ENCODE peak calls at places on chromosomes 1 and 21, in five cellular contexts. K is PC-3; X is tibial artery; S is effector memory CD4-positive, alpha-beta T cell; T is vagina. A is an unnamed sample. For H3K4me1, the result is how much of the 10 kb centered on the place peaks cover.

GRCh38 chr1:209150114-209150513 is 433.4 kb upstream of the CAMK1G start:
- DNase-seq in K (peak), X (no peak), S (no peak), T (no peak), A (no peak)

GRCh38 chr1:6743189-6744101 is 41.8 kb upstream of the CAMTA1 start:
- DNase-seq in K (peak), X (peak), S (no peak), T (no peak), A (peak)

GRCh38 chr21:45532826-45533730 is 9.2 kb downstream of the SLC19A1 start:
- DNase-seq in K (no peak), X (peak), S (no peak), T (no peak), A (no peak)

GRCh38 chr1:38038836-38039235 is 7.8 kb downstream of the POU3F1 start:
- DNase-seq in K (peak), X (no peak), S (no peak), T (no peak), A (no peak)

GRCh38 chr1:151980287-151981177 is 13.1 kb downstream of the S100A10 start:
- DNase-seq in K (peak), X (peak), S (no peak), T (no peak), A (no peak)

GRCh38 chr1:1359668-1360468 is 1.5 kb upstream of the MXRA8 start:
- DNase-seq in K (no peak), X (no peak), S (no peak), T (no peak), A (no peak)

GRCh38 chr1:74857676-74858075 is 124.7 kb downstream of the TYW3 start:
- DNase-seq in K (no peak), X (no peak), S (no peak), T (no peak), A (no peak)

GRCh38 chr21:38831526-38832467 is 26.1 kb downstream of the ETS2 start:
- DNase-seq in K (peak), X (peak), S (peak), T (peak), A (peak)

GRCh38 chr21:38477241-38477640 is 21.0 kb downstream of the ERG start:
- DNase-seq in K (no peak), X (no peak), S (no peak), T (no peak), A (no peak)

GRCh38 chr1:230422221-230422981 is 3.7 kb downstream of the PGBD5 start:
- DNase-seq in K (no peak), X (no peak), S (no peak), T (peak), A (no peak)

GRCh38 chr1:115495603-115496002 is 146.2 kb upstream of the VANGL1 start:
- DNase-seq in K (peak), X (no peak), S (no peak), T (no peak), A (no peak)

GRCh38 chr1:171134194-171134924 is 43.7 kb downstream of the FMO3 start:
- DNase-seq in K (no peak), X (no peak), S (no peak), T (no peak), A (no peak)

GRCh38 chr1:109928591-109929111 is 18.0 kb downstream of the CSF1 start:
- DNase-seq in K (no peak), X (peak), S (no peak), T (peak), A (no peak)

GRCh38 chr1:109927356-109927755 is 16.7 kb downstream of the CSF1 start:
- DNase-seq in K (no peak), X (no peak), S (no peak), T (peak), A (no peak)

GRCh38 chr1:109929170-109929569 is 18.5 kb downstream of the CSF1 start:
- DNase-seq in K (no peak), X (no peak), S (no peak), T (peak), A (no peak)

GRCh38 chr1:109926662-109927300 is 16.1 kb downstream of the CSF1 start:
- DNase-seq in K (peak), X (no peak), S (no peak), T (peak), A (no peak)

GRCh38 chr1:109927908-109928307 is 17.3 kb downstream of the CSF1 start:
- DNase-seq in K (no peak), X (peak), S (no peak), T (peak), A (peak)
- H3K4me1 ChIP-seq in K (under half), X (under half), S (under half), T (half or more), A (under half)

GRCh38 chr21:15183712-15184353 is 119.0 kb upstream of the NRIP1 start:
- DNase-seq in K (no peak), X (no peak), S (no peak), T (no peak), A (no peak)
- H3K4me1 ChIP-seq in K (under half), X (under half), S (under half), T (under half), A (under half)

GRCh38 chr1:88612783-88613182 is 71.3 kb upstream of the PKN2 start:
- DNase-seq in K (peak), X (no peak), S (no peak), T (no peak), A (no peak)

GRCh38 chr1:88608139-88608943 is 75.7 kb upstream of the PKN2 start:
- DNase-seq in K (peak), X (no peak), S (no peak), T (no peak), A (no peak)

GRCh38 chr1:88609051-88609450 is 75.0 kb upstream of the PKN2 start:
- DNase-seq in K (no peak), X (no peak), S (no peak), T (no peak), A (no peak)

GRCh38 chr1:88610687-88611086 is 73.4 kb upstream of the PKN2 start:
- DNase-seq in K (peak), X (no peak), S (no peak), T (no peak), A (no peak)

DNA sequence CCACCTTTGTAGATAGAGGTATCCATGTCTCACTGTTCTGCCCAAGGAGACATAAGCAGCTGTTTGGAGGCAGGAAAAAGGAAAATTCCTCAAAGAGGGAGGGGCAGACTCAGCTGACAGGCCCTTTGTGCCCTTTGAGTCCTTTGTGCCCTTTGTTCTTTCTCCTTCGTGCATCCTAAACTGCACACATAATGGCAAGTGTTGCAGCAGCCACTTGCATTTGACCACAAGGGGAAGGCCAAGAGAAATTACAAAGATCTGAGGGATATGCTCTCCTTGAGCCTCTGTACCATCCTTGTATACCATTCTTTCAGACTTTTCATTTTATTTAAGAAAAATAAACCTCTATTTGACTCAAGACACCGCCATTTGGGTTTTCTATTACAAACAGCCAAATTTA is 71.8 kb upstream of the PKN2 start:
- DNase-seq in K (no peak), X (no peak), S (no peak), T (no peak), A (no peak)
- H3K4me1 ChIP-seq in K (under half), X (under half), S (under half), T (under half), A (under half)

GRCh38 chr1:40161888-40162397 is 756 bp downstream of the RLF start:
- DNase-seq in K (no peak), X (no peak), S (no peak), T (no peak), A (no peak)

GRCh38 chr1:40162791-40163441 is 1.7 kb downstream of the RLF start:
- DNase-seq in K (peak), X (no peak), S (no peak), T (no peak), A (no peak)

GRCh38 chr1:40171036-40171435 is 9.8 kb downstream of the RLF start:
- DNase-seq in K (no peak), X (no peak), S (no peak), T (no peak), A (no peak)

GRCh38 chr1:40167317-40167716 is 6.1 kb downstream of the RLF start:
- DNase-seq in K (no peak), X (no peak), S (no peak), T (no peak), A (no peak)
- H3K4me1 ChIP-seq in K (under half), X (under half), S (under half), T (half or more), A (under half)

GRCh38 chr1:119083479-119083878 is 57.0 kb downstream of the WARS2 start:
- DNase-seq in K (no peak), X (no peak), S (no peak), T (no peak), A (no peak)
- H3K4me1 ChIP-seq in K (under half), X (under half), S (under half), T (under half), A (under half)

DNA sequence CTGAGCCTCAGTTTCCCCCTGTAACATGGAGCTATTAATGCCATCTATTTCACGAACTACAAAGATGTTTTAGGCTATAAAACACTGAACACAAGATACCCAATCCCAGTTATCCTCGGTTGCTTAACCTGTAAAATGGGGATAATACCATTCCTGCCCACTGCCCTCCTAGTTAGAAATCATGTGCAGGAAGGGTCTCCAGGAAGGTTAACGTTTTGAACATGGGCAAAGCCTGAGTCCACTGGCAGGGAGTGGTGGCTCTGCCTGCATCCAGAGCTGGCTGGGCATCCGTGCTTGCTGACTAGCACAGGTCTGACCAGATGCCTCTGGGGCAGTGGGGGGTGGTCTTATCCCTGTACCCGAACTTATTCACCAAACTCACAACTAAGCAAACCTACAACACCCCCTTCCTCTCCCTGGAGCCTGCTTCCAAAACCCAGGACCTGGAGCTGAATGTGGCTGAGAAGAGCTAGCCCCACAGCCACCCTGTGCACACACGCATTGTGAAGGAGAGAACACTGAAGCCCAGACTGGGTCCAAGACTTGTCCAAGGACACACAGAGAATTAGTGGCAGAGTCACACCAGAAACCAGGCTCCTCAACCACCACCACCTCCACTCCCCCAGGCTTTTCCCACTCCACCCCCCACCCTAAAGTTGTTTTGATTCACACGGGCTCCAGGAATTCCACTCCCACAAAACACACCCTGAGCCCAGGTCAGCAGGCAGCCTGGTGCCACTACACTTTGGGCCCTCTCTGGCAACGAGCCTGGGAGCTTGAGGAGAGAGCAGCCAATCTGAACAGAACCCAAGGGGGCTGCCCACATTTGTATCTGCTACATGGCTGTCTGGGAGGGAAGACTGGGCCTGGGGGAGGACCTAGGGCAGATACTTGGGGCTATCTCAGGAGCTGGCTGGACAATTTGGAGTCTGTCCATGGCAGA is 1.6 kb downstream of the E2F2 start:
- DNase-seq in K (peak), X (no peak), S (no peak), T (no peak), A (no peak)
- H3K4me1 ChIP-seq in K (half or more), X (under half), S (half or more), T (half or more), A (under half)

GRCh38 chr1:45957684-45958083 is 154.3 kb downstream of the MAST2 start:
- DNase-seq in K (no peak), X (no peak), S (no peak), T (no peak), A (no peak)

GRCh38 chr1:45960930-45961715 is 157.7 kb downstream of the MAST2 start:
- DNase-seq in K (no peak), X (no peak), S (no peak), T (no peak), A (no peak)

GRCh38 chr1:45953934-45954333 is 150.5 kb downstream of the MAST2 start:
- DNase-seq in K (no peak), X (no peak), S (no peak), T (no peak), A (no peak)

GRCh38 chr1:45954401-45954847 is 151.0 kb downstream of the MAST2 start:
- DNase-seq in K (peak), X (no peak), S (no peak), T (no peak), A (no peak)

GRCh38 chr1:45958317-45958716 is 154.9 kb downstream of the MAST2 start:
- DNase-seq in K (no peak), X (no peak), S (no peak), T (no peak), A (no peak)
- H3K4me1 ChIP-seq in K (under half), X (under half), S (under half), T (under half), A (under half)

DNA sequence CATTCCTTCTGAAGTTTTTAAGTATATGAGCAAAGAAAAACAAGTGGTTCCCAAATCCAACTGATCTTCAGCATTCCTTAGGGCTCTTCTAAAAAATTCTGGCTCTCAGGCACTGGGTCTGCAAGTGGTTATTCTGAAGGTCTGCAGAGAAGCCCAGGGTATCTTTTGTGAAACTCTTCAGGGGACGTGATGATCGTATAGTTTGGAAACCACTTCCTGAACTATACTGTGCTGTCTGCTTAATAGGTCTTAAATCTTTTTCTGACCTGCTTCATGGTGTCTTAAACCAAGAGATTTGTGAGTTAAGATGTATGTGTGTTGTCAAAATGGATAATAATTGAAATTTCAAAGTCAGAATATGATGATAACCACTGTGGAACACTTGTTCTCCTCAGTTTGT is 115.5 kb downstream of the LHX9 start:
- DNase-seq in K (no peak), X (no peak), S (no peak), T (no peak), A (no peak)
- H3K4me1 ChIP-seq in K (under half), X (under half), S (under half), T (under half), A (under half)

A was measured in thoracic aorta.